ENCODE peak calls at places on chromosomes 3 and 15, in nine cellular contexts. C, D, I, M, L, B, F, W and R are unnamed samples.

GRCh38 chr3:24773798-24774197 is 279.1 kb upstream of the THRB start:
- DNase-seq in C (no peak), D (peak; percentile 55), I (peak; percentile 13), M (no peak), L (peak; percentile 72), B (peak; percentile 30), F (no peak), W (peak; percentile 72), R (no peak)

GRCh38 chr15:60799885-60800728 is 321.2 kb upstream of the ICE2 start:
- DNase-seq in C (no peak), D (peak; percentile 44), I (no peak), M (no peak), L (no peak), B (no peak), F (no peak), W (no peak), R (no peak)

GRCh38 chr3:172199850-172200369 is 160.5 kb downstream of the FNDC3B start:
- DNase-seq in C (no peak), D (no peak), I (no peak), M (no peak), L (no peak), B (no peak), F (no peak), W (no peak), R (no peak)

GRCh38 chr3:13548696-13549512 is at the start of gene FBLN2:
- DNase-seq in C (no peak), D (peak; percentile 99), I (no peak), M (peak; percentile 66), L (no peak), B (no peak), F (no peak), W (peak; percentile 71), R (peak; percentile 11)

GRCh38 chr3:110881069-110881468 is 190.5 kb upstream of the NECTIN3 start:
- DNase-seq in C (no peak), D (peak; percentile 25), I (no peak), M (no peak), L (peak; percentile 44), B (peak; percentile 28), F (no peak), W (no peak), R (no peak)

GRCh38 chr3:149377408-149378111 is at the start of gene TM4SF1:
- DNase-seq in C (peak; percentile 85), D (no peak), I (peak; percentile 87), M (peak; percentile 92), L (no peak), B (peak; percentile 72), F (peak; percentile 56), W (no peak), R (no peak)

GRCh38 chr3:58491506-58492384 is at the start of gene KCTD6:
- DNase-seq in C (peak; percentile 89), D (peak; percentile 97), I (peak; percentile 56), M (peak; percentile 96), L (peak; percentile 81), B (peak; percentile 94), F (peak; percentile 87), W (peak; percentile 96), R (peak; percentile 87)

GRCh38 chr3:52860424-52860768 is 25.6 kb upstream of the MUSTN1 start:
- DNase-seq in C (no peak), D (no peak), I (no peak), M (no peak), L (no peak), B (no peak), F (no peak), W (no peak), R (no peak)

DNA sequence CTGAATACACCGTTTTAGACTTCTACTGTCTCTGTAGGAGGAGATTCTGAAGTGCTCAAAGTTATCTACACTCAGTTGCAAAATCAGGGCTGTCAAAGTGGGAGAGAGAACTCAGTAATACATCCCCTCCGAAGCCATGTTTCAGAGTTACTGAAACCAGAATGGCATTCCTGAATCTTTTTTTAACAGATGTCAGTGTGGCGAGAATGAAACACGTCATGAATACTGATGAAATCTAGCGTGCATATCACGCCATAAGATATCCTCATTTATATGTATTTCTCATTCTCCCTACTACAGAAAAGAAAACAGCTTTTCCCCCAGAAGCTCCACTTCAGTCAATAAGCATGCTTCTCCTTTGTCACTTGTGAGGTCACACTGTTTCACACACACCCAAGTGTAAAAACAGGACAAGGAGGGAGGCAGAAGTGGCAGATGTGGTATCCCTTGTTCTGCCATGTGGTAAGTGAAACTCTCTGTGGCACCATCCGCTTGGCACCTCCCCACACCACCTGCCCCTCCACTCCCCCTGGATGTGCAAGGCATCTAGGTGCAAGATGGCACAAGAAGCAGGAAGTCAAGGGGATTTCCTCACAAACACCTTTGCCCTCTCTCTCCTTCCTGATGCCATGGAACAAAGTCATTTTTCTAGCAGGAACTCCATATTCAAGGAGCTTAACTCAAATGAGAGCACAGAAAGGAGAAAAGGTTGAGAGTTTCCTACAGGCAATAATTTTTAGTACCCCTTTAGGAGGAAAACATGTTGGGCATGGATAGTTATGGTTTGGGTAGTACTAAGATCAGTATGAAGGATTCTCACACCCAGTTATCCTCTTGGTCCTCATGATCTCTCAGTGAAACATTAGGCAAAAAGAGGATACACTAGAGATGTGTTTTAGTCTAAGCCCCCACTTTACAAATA is 47.4 kb upstream of the FRMD4B start:
- DNase-seq in C (no peak), D (no peak), I (no peak), M (no peak), L (no peak), B (no peak), F (no peak), W (no peak), R (no peak)
- H3K27ac ChIP-seq in C (peak overlapping the region; percentile 16), D (no peak overlapping the region), I (peak overlapping the region; percentile 22), M (no peak overlapping the region), L (peak overlapping the region; percentile 75), B (no peak overlapping the region), F (no peak overlapping the region), W (no peak overlapping the region), R (no peak overlapping the region)

DNA sequence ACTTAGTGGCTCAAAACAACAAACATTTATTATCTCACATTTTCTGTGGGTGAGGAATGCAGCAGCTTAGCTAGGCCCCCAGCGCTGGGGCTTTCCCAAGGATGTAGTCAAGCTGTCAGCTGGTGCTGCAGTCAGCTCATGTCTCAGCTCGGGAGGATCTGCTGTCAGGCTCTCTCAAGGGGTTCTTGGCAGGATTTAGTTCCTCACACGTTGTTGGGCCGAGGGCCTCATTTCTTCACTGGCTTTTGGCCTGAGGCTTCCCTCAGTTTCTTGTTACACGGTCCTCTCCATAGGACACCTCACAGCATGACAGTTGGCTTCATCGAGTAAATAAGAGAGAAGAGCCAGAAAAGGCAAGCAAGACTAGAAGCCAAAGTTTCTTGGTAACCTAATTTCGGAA is 13.7 kb upstream of the U2SURP start:
- DNase-seq in C (no peak), D (no peak), I (no peak), M (no peak), L (no peak), B (no peak), F (no peak), W (no peak), R (no peak)
- H3K27ac ChIP-seq in C (peak overlapping the region; percentile 36), D (no peak overlapping the region), I (no peak overlapping the region), M (no peak overlapping the region), L (no peak overlapping the region), B (no peak overlapping the region), F (no peak overlapping the region), W (no peak overlapping the region), R (no peak overlapping the region)

GRCh38 chr3:25834346-25834745 is 44.5 kb downstream of the OXSM start:
- DNase-seq in C (no peak), D (no peak), I (no peak), M (no peak), L (no peak), B (no peak), F (no peak), W (no peak), R (no peak)
- H3K27ac ChIP-seq in C (no peak overlapping the region), D (no peak overlapping the region), I (no peak overlapping the region), M (no peak overlapping the region), L (no peak overlapping the region), B (no peak overlapping the region), F (no peak overlapping the region), W (no peak overlapping the region), R (no peak overlapping the region)

DNA sequence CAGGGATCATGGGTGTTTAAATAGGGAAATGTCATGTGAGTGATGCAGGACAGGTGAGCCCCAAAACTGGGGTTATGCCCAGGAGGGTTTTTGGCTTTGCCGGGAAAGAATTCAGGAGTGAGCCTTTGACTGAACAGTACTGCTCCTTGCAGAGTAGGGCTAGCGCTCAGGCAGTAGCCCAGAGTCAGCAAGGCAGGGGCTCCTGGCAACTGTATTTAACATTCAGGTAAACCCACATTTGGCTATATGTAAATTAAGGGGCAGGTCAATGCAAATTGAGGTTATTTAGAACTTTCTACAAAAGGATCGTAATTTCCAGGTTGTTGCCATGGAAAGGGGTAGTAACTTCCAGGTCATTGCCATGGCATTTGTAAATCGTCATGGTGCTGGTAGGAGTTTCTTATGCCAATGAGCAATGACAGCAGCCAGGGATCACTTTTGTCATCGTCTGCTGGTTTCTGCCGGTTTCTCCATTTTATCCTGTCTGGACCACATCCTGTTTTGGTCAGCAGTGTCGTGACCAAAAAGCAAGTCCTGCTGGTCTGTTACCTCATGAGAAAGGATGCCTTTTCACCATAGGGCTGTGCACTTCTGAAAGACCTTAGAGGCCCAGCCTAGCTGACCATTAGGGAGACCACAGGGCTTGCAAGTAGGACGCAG is 24.3 kb downstream of the MTHFS start:
- DNase-seq in C (no peak), D (no peak), I (no peak), M (no peak), L (no peak), B (no peak), F (no peak), W (no peak), R (peak; percentile 11)
- H3K27ac ChIP-seq in C (no peak overlapping the region), D (no peak overlapping the region), I (no peak overlapping the region), M (no peak overlapping the region), L (no peak overlapping the region), B (no peak overlapping the region), F (no peak overlapping the region), W (no peak overlapping the region), R (no peak overlapping the region)

GRCh38 chr3:5438011-5438355 is 250.5 kb downstream of the EDEM1 start:
- DNase-seq in C (no peak), D (no peak), I (no peak), M (no peak), L (no peak), B (no peak), F (no peak), W (no peak), R (no peak)
- H3K27ac ChIP-seq in C (no peak overlapping the region), D (no peak overlapping the region), I (no peak overlapping the region), M (no peak overlapping the region), L (no peak overlapping the region), B (no peak overlapping the region), F (no peak overlapping the region), W (no peak overlapping the region), R (no peak overlapping the region)

DNA sequence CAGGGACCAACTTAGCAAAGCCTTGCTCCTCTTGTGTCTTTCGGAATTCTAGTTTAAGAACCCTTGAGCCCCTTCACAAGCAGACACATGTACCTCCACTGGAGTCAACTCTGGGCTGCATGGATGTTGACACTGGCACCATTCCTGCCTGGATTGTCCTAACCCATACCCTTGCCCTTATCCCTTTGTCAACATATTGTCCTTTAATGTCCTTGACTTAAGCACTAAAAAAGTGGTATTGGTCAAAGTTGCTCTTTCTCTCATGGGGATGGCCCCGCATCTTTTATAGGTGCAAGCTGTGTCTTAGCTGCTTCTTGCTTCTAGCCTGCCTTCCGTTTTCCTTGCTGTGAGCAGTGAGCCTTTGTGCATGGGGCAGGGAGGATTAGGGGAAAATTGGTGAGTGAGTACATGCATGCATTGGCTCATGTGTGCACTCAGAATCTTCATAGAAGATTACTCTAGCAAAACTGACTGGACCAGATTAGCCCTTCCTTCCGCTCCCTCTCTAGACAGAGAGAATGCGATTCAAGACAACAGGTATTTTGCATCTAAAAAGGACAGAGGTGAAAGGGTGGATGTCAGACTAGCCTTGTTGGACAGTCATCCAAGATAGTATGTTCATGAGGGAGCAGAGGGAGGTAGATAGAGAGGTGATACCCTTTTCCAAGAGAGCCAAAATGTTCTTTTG is 42.4 kb downstream of the TGFBR2 start:
- DNase-seq in C (no peak), D (no peak), I (no peak), M (no peak), L (no peak), B (no peak), F (no peak), W (no peak), R (no peak)
- H3K27ac ChIP-seq in C (peak overlapping the region; percentile 23), D (no peak overlapping the region), I (no peak overlapping the region), M (peak overlapping the region; percentile 22), L (peak overlapping the region; percentile 67), B (peak overlapping the region; percentile 54), F (peak overlapping the region; percentile 59), W (no peak overlapping the region), R (peak overlapping the region; percentile 12)